ENCODE peak calls at places on chromosomes 13 and 19, in ten cellular contexts. Y is A549, Q is cardiac fibroblast, L is heart left ventricle, E is GM12865, S is transverse colon, R is lower lobe of right lung, Z is heart right ventricle, O is body of pancreas, H is ovary. D is an unnamed sample.

GRCh38 chr19:45130888-45131615 is 29.7 kb downstream of the NKPD1 start:
- DNase-seq in S (no peak), Y (peak; percentile 54), Z (no peak), O (no peak), E (peak; percentile 53), Q (no peak), R (no peak), H (no peak), L (no peak), D (peak; percentile 55)

GRCh38 chr13:80802946-80803345 is 462.0 kb upstream of the SPRY2 start:
- DNase-seq in L (no peak), S (no peak), E (no peak), O (no peak), Q (no peak), R (no peak), H (no peak), Z (no peak), Y (no peak), D (no peak)

GRCh38 chr13:36862002-36862706 is 43.1 kb downstream of the RFXAP start:
- DNase-seq in S (no peak), R (no peak), H (no peak), O (no peak), Y (no peak), L (no peak), Q (peak; percentile 46), Z (no peak), E (no peak), D (no peak)

GRCh38 chr13:25281937-25282332 is 5.4 kb downstream of the MTMR6 start:
- DNase-seq in E (peak; percentile 30), L (no peak), R (no peak), Y (no peak), H (no peak), Z (no peak), S (no peak), Q (no peak), O (no peak), D (no peak)

GRCh38 chr19:46373573-46374359 is 26.9 kb downstream of the PPP5C start:
- DNase-seq in E (no peak), O (peak; percentile 99), R (peak; percentile 93), Z (peak; percentile 80), H (no peak), L (peak; percentile 93), Y (peak; percentile 88), Q (peak; percentile 40), S (peak; percentile 94), D (peak; percentile 39)

GRCh38 chr19:55441319-55441691 is 1.8 kb downstream of the SHISA7 start:
- DNase-seq in L (no peak), Y (no peak), Q (no peak), H (no peak), E (no peak), R (no peak), Z (no peak), O (no peak), S (no peak), D (no peak)

GRCh38 chr13:34757441-34757840 is 184.6 kb upstream of the NBEA start:
- DNase-seq in O (no peak), S (no peak), R (no peak), E (no peak), Z (no peak), Y (no peak), H (no peak), L (no peak), Q (peak; percentile 43), D (no peak)

GRCh38 chr13:92175330-92175729 is 776.9 kb downstream of the GPC5 start:
- DNase-seq in H (peak; percentile 44), O (peak; percentile 12), Y (no peak), E (peak; percentile 21), Z (no peak), L (no peak), Q (peak; percentile 86), R (no peak), S (no peak), D (peak; percentile 46)

GRCh38 chr13:58043971-58044370 is 412.4 kb downstream of the PCDH17 start:
- DNase-seq in E (no peak), L (no peak), Y (no peak), Z (no peak), O (no peak), H (no peak), S (no peak), Q (no peak), R (no peak), D (no peak)

GRCh38 chr19:35618857-35619256 is 6.3 kb downstream of the HAUS5 start:
- DNase-seq in Y (no peak), H (no peak), S (no peak), E (no peak), Z (no peak), L (no peak), R (no peak), O (no peak), Q (no peak), D (no peak)

GRCh38 chr13:59178344-59178743 is 985.4 kb downstream of the DIAPH3 start:
- DNase-seq in S (no peak), H (no peak), O (no peak), Z (no peak), E (no peak), Y (no peak), L (no peak), Q (peak; percentile 19), R (no peak), D (no peak)

GRCh38 chr13:33931397-33931987 is 113.5 kb downstream of the RFC3 start:
- DNase-seq in Y (peak; percentile 1), E (peak; percentile 66), Q (peak; percentile 65), O (no peak), Z (peak; percentile 28), S (no peak), R (no peak), H (no peak), L (no peak), D (peak; percentile 78)

GRCh38 chr13:111844222-111844671 is 222.7 kb upstream of the SOX1 start:
- DNase-seq in O (no peak), E (no peak), R (no peak), Y (no peak), Q (no peak), S (no peak), L (no peak), H (no peak), Z (no peak), D (no peak)

GRCh38 chr13:77184455-77184854 is 142.4 kb downstream of the MYCBP2 start:
- DNase-seq in Z (no peak), E (peak; percentile 87), O (no peak), H (no peak), S (no peak), Q (no peak), R (no peak), Y (no peak), L (no peak), D (no peak)

GRCh38 chr19:42191855-42192254 is 25.6 kb downstream of the DEDD2 start:
- DNase-seq in L (no peak), R (no peak), S (peak; percentile 84), Z (no peak), E (no peak), Q (peak; percentile 34), H (no peak), O (peak; percentile 37), Y (peak; percentile 94), D (no peak)

GRCh38 chr19:27796540-27796939 is 1416.4 kb downstream of the UQCRFS1 start:
- DNase-seq in E (no peak), H (no peak), R (no peak), L (no peak), Q (no peak), O (no peak), S (no peak), Y (no peak), Z (no peak), D (no peak)

GRCh38 chr19:54448037-54448773 is 794 bp upstream of the LENG8 start:
- DNase-seq in O (peak; percentile 70), H (peak; percentile 72), Z (peak; percentile 68), R (peak; percentile 74), Y (peak; percentile 71), L (peak; percentile 74), E (no peak), Q (peak; percentile 74), S (peak; percentile 63), D (peak; percentile 64)

DNA sequence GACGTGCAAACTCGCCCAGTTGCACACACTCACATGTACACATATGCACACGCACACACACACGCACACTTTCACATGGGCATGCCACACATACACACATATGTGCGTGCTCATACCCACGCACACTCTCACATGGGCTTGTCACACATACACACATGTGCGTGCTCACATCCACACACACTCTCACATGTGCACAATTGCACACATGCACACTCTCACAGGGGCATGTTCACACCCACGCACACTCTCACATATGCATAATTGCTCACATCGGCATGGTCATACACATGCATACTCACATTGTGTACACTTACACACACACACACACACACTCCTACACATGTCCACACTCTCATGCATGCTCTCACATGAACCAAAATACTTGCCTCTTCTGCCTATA is 32.8 kb upstream of the PEPD start:
- DNase-seq in L (no peak), R (no peak), S (no peak), H (no peak), Q (no peak), Y (no peak), E (no peak), O (no peak), Z (no peak), D (no peak)
- H3K4me3 ChIP-seq in L (no peak overlapping the region), R (no peak overlapping the region), S (no peak overlapping the region), H (no peak overlapping the region), Q (no peak overlapping the region), Y (no peak overlapping the region), E (no peak overlapping the region), O (no peak overlapping the region), Z (no peak overlapping the region), D (no peak overlapping the region)

GRCh38 chr19:5805465-5806132 is 732 bp downstream of the NRTN start:
- DNase-seq in Q (peak; percentile 59), Z (peak; percentile 58), L (peak; percentile 82), Y (peak; percentile 81), E (no peak), H (no peak), O (peak; percentile 92), S (peak; percentile 87), R (peak; percentile 82), D (peak; percentile 86)
- TF ChIP-seq CTCF in Q (peak; percentile 80), Z (peak; percentile 31), L (peak; percentile 54), Y (peak; percentile 69), E (peak; percentile 49), H (peak; percentile 33), O (peak; percentile 89), S (peak; percentile 88), R (peak; percentile 67), D (peak; percentile 84)

GRCh38 chr13:27791146-27791900 is 960 bp upstream of the GSX1 start:
- DNase-seq in H (no peak), Z (no peak), Q (no peak), R (no peak), L (no peak), S (no peak), Y (no peak), O (no peak), E (no peak), D (no peak)
- H3K4me3 ChIP-seq in H (peak overlapping the region; percentile 24), Z (peak overlapping the region; percentile 5), Q (peak overlapping the region; percentile 0), R (peak overlapping the region; percentile 43), L (peak overlapping the region; percentile 40), S (no peak overlapping the region), Y (no peak overlapping the region), O (no peak overlapping the region), E (peak overlapping the region; percentile 19), D (no peak overlapping the region)

DNA sequence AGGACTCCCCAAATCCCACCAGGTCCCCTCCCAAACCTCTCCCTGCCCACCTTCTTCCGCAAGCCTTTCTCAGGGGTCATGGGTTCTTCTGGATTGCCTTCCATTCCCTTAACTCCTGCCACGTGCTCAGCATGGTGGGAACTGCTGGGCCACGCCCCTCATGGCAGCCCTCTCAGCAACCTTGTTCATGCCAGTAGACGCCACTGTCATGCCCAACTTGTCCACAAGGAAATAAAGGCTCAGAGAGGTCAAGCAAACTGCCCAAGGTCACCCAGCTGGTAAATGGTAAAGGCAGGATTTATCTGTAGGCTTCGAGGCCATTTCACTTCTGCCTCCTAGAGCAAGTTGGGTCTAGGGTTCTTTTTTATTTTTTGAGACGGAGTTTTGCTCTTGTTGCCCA is 10.9 kb downstream of the PRAM1 start:
- DNase-seq in S (no peak), Y (no peak), H (no peak), E (no peak), L (no peak), Z (no peak), O (no peak), R (no peak), Q (no peak), D (no peak)
- TF ChIP-seq CTCF in S (no peak), Y (no peak), H (no peak), E (no peak), L (no peak), Z (no peak), O (no peak), R (no peak), Q (no peak), D (no peak)

D was measured in Caco-2.